ENCODE peak calls at places on chromosomes 12 and 14, in five cellular contexts. One of them, this sample, is unnamed.
A peak's percentile ranks its signal among the peaks of the same experiment; 100 is the strongest.

GRCh38 chr12:120820885-120821510 is 83.2 kb downstream of the SPPL3 start:
- DNase-seq in foreskin melanocyte: peak; percentile 74
- DNase-seq in adipocyte: no peak
- DNase-seq in GM10248: no peak
- DNase-seq in cardiac muscle cell: no peak
- DNase-seq in this sample: no peak

GRCh38 chr12:97801471-97802045 is 339.0 kb downstream of the RMST start:
- DNase-seq in adipocyte: no peak
- DNase-seq in GM10248: no peak
- DNase-seq in cardiac muscle cell: no peak
- DNase-seq in foreskin melanocyte: no peak
- DNase-seq in this sample: no peak

GRCh38 chr14:61498811-61499210 is 177.4 kb downstream of the PRKCH start:
- DNase-seq in cardiac muscle cell: peak; percentile 94
- DNase-seq in GM10248: no peak
- DNase-seq in foreskin melanocyte: no peak
- DNase-seq in adipocyte: peak; percentile 50
- DNase-seq in this sample: no peak

GRCh38 chr12:84497819-84498218 is 414.8 kb downstream of the SLC6A15 start:
- DNase-seq in foreskin melanocyte: peak; percentile 11
- DNase-seq in cardiac muscle cell: peak; percentile 37
- DNase-seq in adipocyte: peak; percentile 76
- DNase-seq in GM10248: no peak
- DNase-seq in this sample: no peak

GRCh38 chr12:3204143-3204542 is 127.0 kb downstream of the TSPAN9 start:
- DNase-seq in foreskin melanocyte: no peak
- DNase-seq in cardiac muscle cell: no peak
- DNase-seq in GM10248: no peak
- DNase-seq in adipocyte: no peak
- DNase-seq in this sample: no peak

GRCh38 chr12:81257952-81258551 is 180.2 kb downstream of the ACSS3 start:
- DNase-seq in adipocyte: peak; percentile 83
- DNase-seq in foreskin melanocyte: peak; percentile 5
- DNase-seq in GM10248: no peak
- DNase-seq in cardiac muscle cell: peak; percentile 67
- DNase-seq in this sample: no peak

GRCh38 chr12:47346251-47347019 is 266.7 kb upstream of the AMIGO2 start:
- DNase-seq in GM10248: no peak
- DNase-seq in foreskin melanocyte: no peak
- DNase-seq in cardiac muscle cell: no peak
- DNase-seq in adipocyte: no peak
- DNase-seq in this sample: no peak

GRCh38 chr12:12562585-12563245 is at the start of gene DUSP16:
- DNase-seq in GM10248: peak; percentile 89
- DNase-seq in adipocyte: peak; percentile 98
- DNase-seq in cardiac muscle cell: peak; percentile 97
- DNase-seq in foreskin melanocyte: peak; percentile 89
- DNase-seq in this sample: peak; percentile 88

GRCh38 chr14:44700694-44701093 is 193.6 kb upstream of the FSCB start:
- DNase-seq in cardiac muscle cell: no peak
- DNase-seq in foreskin melanocyte: no peak
- DNase-seq in GM10248: no peak
- DNase-seq in adipocyte: no peak
- DNase-seq in this sample: no peak

GRCh38 chr14:36656769-36657408 is 4.8 kb upstream of the PAX9 start:
- DNase-seq in adipocyte: peak; percentile 79
- DNase-seq in cardiac muscle cell: no peak
- DNase-seq in GM10248: peak; percentile 11
- DNase-seq in foreskin melanocyte: no peak
- DNase-seq in this sample: no peak

GRCh38 chr14:74558655-74559054 is 53.4 kb downstream of the LTBP2 start:
- DNase-seq in cardiac muscle cell: no peak
- DNase-seq in GM10248: no peak
- DNase-seq in foreskin melanocyte: no peak
- DNase-seq in adipocyte: peak; percentile 56
- DNase-seq in this sample: no peak

GRCh38 chr14:92348154-92348553 is 25.2 kb downstream of the SLC24A4 start:
- DNase-seq in foreskin melanocyte: no peak
- DNase-seq in cardiac muscle cell: peak; percentile 3
- DNase-seq in adipocyte: no peak
- DNase-seq in GM10248: no peak
- DNase-seq in this sample: no peak

GRCh38 chr12:6532927-6533652 is 1.2 kb upstream of the GAPDH start:
- DNase-seq in foreskin melanocyte: peak; percentile 89
- DNase-seq in GM10248: peak; percentile 67
- DNase-seq in adipocyte: peak; percentile 90
- DNase-seq in cardiac muscle cell: peak; percentile 66
- DNase-seq in this sample: no peak

GRCh38 chr12:81146228-81147225 is 68.6 kb downstream of the ACSS3 start:
- DNase-seq in foreskin melanocyte: no peak
- DNase-seq in GM10248: no peak
- DNase-seq in adipocyte: no peak
- DNase-seq in cardiac muscle cell: no peak
- DNase-seq in this sample: no peak

GRCh38 chr12:128966411-128966810 is 113.1 kb downstream of the GLT1D1 start:
- DNase-seq in foreskin melanocyte: no peak
- DNase-seq in GM10248: no peak
- DNase-seq in cardiac muscle cell: no peak
- DNase-seq in adipocyte: no peak
- DNase-seq in this sample: no peak

GRCh38 chr14:68104518-68104917 is 284.9 kb downstream of the RAD51B start:
- DNase-seq in GM10248: no peak
- DNase-seq in adipocyte: peak; percentile 64
- DNase-seq in foreskin melanocyte: no peak
- DNase-seq in cardiac muscle cell: peak; percentile 85
- DNase-seq in this sample: no peak